ENCODE peak calls at places on chromosomes 11 and 22, in eight cellular contexts. One of them, this sample, is unnamed.
A peak's percentile ranks its signal among the peaks of the same experiment; 100 is the strongest.

GRCh38 chr22:23107487-23108323 is 34.1 kb downstream of the RSPH14 start:
- DNase-seq in mesenchymal stem cell: no peak
- DNase-seq in GM23338: no peak
- DNase-seq in neural progenitor cell: no peak
- DNase-seq in H9: no peak
- DNase-seq in mammary epithelial cell: no peak
- DNase-seq in fibroblast of lung: no peak
- DNase-seq in neuronal stem cell: no peak
- DNase-seq in this sample: no peak

GRCh38 chr11:7348432-7349298 is 97.0 kb downstream of the SYT9 start:
- DNase-seq in fibroblast of lung: no peak
- DNase-seq in H9: peak; percentile 37
- DNase-seq in GM23338: peak; percentile 18
- DNase-seq in neural progenitor cell: peak; percentile 38
- DNase-seq in mesenchymal stem cell: peak; percentile 5
- DNase-seq in mammary epithelial cell: peak; percentile 16
- DNase-seq in neuronal stem cell: no peak
- DNase-seq in this sample: no peak

GRCh38 chr11:119706887-119707286 is 22.1 kb downstream of the NECTIN1 start:
- DNase-seq in neuronal stem cell: no peak
- DNase-seq in GM23338: peak; percentile 57
- DNase-seq in mammary epithelial cell: no peak
- DNase-seq in mesenchymal stem cell: no peak
- DNase-seq in H9: no peak
- DNase-seq in fibroblast of lung: no peak
- DNase-seq in neural progenitor cell: peak; percentile 45
- DNase-seq in this sample: no peak

GRCh38 chr11:20669833-20670684 is 673 bp downstream of the NELL1 start:
- DNase-seq in GM23338: peak; percentile 41
- DNase-seq in neural progenitor cell: peak; percentile 34
- DNase-seq in H9: peak; percentile 38
- DNase-seq in mammary epithelial cell: no peak
- DNase-seq in neuronal stem cell: no peak
- DNase-seq in mesenchymal stem cell: no peak
- DNase-seq in fibroblast of lung: no peak
- DNase-seq in this sample: no peak

GRCh38 chr11:71556018-71556417 is 7.8 kb downstream of the KRTAP5-9 start:
- DNase-seq in neuronal stem cell: no peak
- DNase-seq in mesenchymal stem cell: no peak
- DNase-seq in H9: no peak
- DNase-seq in neural progenitor cell: no peak
- DNase-seq in mammary epithelial cell: no peak
- DNase-seq in GM23338: no peak
- DNase-seq in fibroblast of lung: no peak
- DNase-seq in this sample: no peak

GRCh38 chr11:121928597-121929580 is 187.1 kb downstream of the BLID start:
- DNase-seq in mammary epithelial cell: no peak
- DNase-seq in H9: peak; percentile 49
- DNase-seq in neuronal stem cell: peak; percentile 18
- DNase-seq in GM23338: peak; percentile 66
- DNase-seq in mesenchymal stem cell: no peak
- DNase-seq in fibroblast of lung: no peak
- DNase-seq in neural progenitor cell: peak; percentile 44
- DNase-seq in this sample: no peak

GRCh38 chr11:68977781-68978625 is 2.8 kb downstream of the MRGPRD start:
- DNase-seq in mammary epithelial cell: no peak
- DNase-seq in H9: peak; percentile 20
- DNase-seq in GM23338: no peak
- DNase-seq in neuronal stem cell: no peak
- DNase-seq in neural progenitor cell: no peak
- DNase-seq in mesenchymal stem cell: no peak
- DNase-seq in fibroblast of lung: no peak
- DNase-seq in this sample: no peak

GRCh38 chr11:36425593-36426206 is 84.4 kb downstream of the TRAF6 start:
- DNase-seq in H9: no peak
- DNase-seq in GM23338: no peak
- DNase-seq in neuronal stem cell: no peak
- DNase-seq in mammary epithelial cell: no peak
- DNase-seq in mesenchymal stem cell: no peak
- DNase-seq in fibroblast of lung: peak; percentile 71
- DNase-seq in neural progenitor cell: no peak
- DNase-seq in this sample: no peak

GRCh38 chr11:74070713-74071506 is 62.0 kb upstream of the UCP3 start:
- DNase-seq in mammary epithelial cell: no peak
- DNase-seq in H9: no peak
- DNase-seq in neuronal stem cell: no peak
- DNase-seq in mesenchymal stem cell: no peak
- DNase-seq in GM23338: no peak
- DNase-seq in neural progenitor cell: no peak
- DNase-seq in fibroblast of lung: peak; percentile 17
- DNase-seq in this sample: no peak

GRCh38 chr11:17585911-17586695 is 39.0 kb downstream of the OTOG start:
- DNase-seq in mesenchymal stem cell: no peak
- DNase-seq in H9: no peak
- DNase-seq in neuronal stem cell: no peak
- DNase-seq in neural progenitor cell: no peak
- DNase-seq in GM23338: no peak
- DNase-seq in mammary epithelial cell: no peak
- DNase-seq in fibroblast of lung: no peak
- DNase-seq in this sample: no peak

GRCh38 chr11:134604886-134605285 is 192.8 kb upstream of the B3GAT1 start:
- DNase-seq in neuronal stem cell: no peak
- DNase-seq in GM23338: no peak
- DNase-seq in neural progenitor cell: no peak
- DNase-seq in mesenchymal stem cell: no peak
- DNase-seq in fibroblast of lung: no peak
- DNase-seq in mammary epithelial cell: no peak
- DNase-seq in H9: peak; percentile 2
- DNase-seq in this sample: no peak

GRCh38 chr11:112961146-112961668 is at the start of gene NCAM1:
- DNase-seq in H9: peak; percentile 97
- DNase-seq in neuronal stem cell: peak; percentile 98
- DNase-seq in mammary epithelial cell: peak; percentile 61
- DNase-seq in fibroblast of lung: peak; percentile 84
- DNase-seq in GM23338: peak; percentile 98
- DNase-seq in neural progenitor cell: peak; percentile 97
- DNase-seq in mesenchymal stem cell: peak; percentile 90
- DNase-seq in this sample: peak; percentile 10

GRCh38 chr11:99446400-99446799 is 425.7 kb downstream of the CNTN5 start:
- DNase-seq in mammary epithelial cell: no peak
- DNase-seq in fibroblast of lung: no peak
- DNase-seq in neuronal stem cell: no peak
- DNase-seq in mesenchymal stem cell: no peak
- DNase-seq in H9: no peak
- DNase-seq in neural progenitor cell: no peak
- DNase-seq in GM23338: no peak
- DNase-seq in this sample: no peak

GRCh38 chr11:69514771-69515170 is 33.3 kb downstream of the LINC01488 start:
- DNase-seq in neuronal stem cell: no peak
- DNase-seq in mesenchymal stem cell: no peak
- DNase-seq in neural progenitor cell: no peak
- DNase-seq in fibroblast of lung: no peak
- DNase-seq in H9: no peak
- DNase-seq in GM23338: no peak
- DNase-seq in mammary epithelial cell: no peak
- DNase-seq in this sample: no peak

GRCh38 chr11:86497310-86497709 is 122.6 kb downstream of the CCDC81 start:
- DNase-seq in neuronal stem cell: no peak
- DNase-seq in GM23338: no peak
- DNase-seq in H9: no peak
- DNase-seq in neural progenitor cell: no peak
- DNase-seq in fibroblast of lung: peak; percentile 86
- DNase-seq in mesenchymal stem cell: no peak
- DNase-seq in mammary epithelial cell: peak; percentile 82
- DNase-seq in this sample: no peak

GRCh38 chr11:27754035-27755017 is 54.1 kb upstream of the BDNF start:
- DNase-seq in neural progenitor cell: no peak
- DNase-seq in mammary epithelial cell: no peak
- DNase-seq in fibroblast of lung: peak; percentile 96
- DNase-seq in GM23338: no peak
- DNase-seq in neuronal stem cell: no peak
- DNase-seq in mesenchymal stem cell: peak; percentile 71
- DNase-seq in H9: no peak
- DNase-seq in this sample: no peak

GRCh38 chr22:49382451-49382735 is 445.3 kb downstream of the BRD1 start:
- DNase-seq in H9: peak; percentile 25
- DNase-seq in fibroblast of lung: no peak
- DNase-seq in neural progenitor cell: no peak
- DNase-seq in mesenchymal stem cell: no peak
- DNase-seq in mammary epithelial cell: no peak
- DNase-seq in GM23338: no peak
- DNase-seq in neuronal stem cell: no peak
- DNase-seq in this sample: no peak

GRCh38 chr11:32892355-32893090 is at the start of gene QSER1:
- DNase-seq in fibroblast of lung: peak; percentile 53
- DNase-seq in neural progenitor cell: peak; percentile 88
- DNase-seq in mammary epithelial cell: peak; percentile 53
- DNase-seq in GM23338: peak; percentile 75
- DNase-seq in mesenchymal stem cell: peak; percentile 65
- DNase-seq in neuronal stem cell: peak; percentile 72
- DNase-seq in H9: peak; percentile 76
- DNase-seq in this sample: peak; percentile 81

GRCh38 chr22:35330258-35330861 is 30.7 kb downstream of the TOM1 start:
- DNase-seq in neural progenitor cell: no peak
- DNase-seq in fibroblast of lung: peak; percentile 60
- DNase-seq in mesenchymal stem cell: peak; percentile 94
- DNase-seq in H9: no peak
- DNase-seq in mammary epithelial cell: no peak
- DNase-seq in GM23338: no peak
- DNase-seq in neuronal stem cell: no peak
- DNase-seq in this sample: peak; percentile 54
- H2AFZ ChIP-seq in neural progenitor cell: no peak overlapping the region
- H2AFZ ChIP-seq in fibroblast of lung: peak overlapping the region; percentile 57
- H2AFZ ChIP-seq in mesenchymal stem cell: no peak overlapping the region
- H2AFZ ChIP-seq in H9: no peak overlapping the region
- H2AFZ ChIP-seq in mammary epithelial cell: no peak overlapping the region
- H2AFZ ChIP-seq in GM23338: no peak overlapping the region
- H2AFZ ChIP-seq in neuronal stem cell: no peak overlapping the region
- H2AFZ ChIP-seq in this sample: peak overlapping the region; percentile 27

GRCh38 chr11:61071208-61071681 is 31.0 kb upstream of the CD5 start:
- DNase-seq in H9: no peak
- DNase-seq in mesenchymal stem cell: no peak
- DNase-seq in neuronal stem cell: no peak
- DNase-seq in neural progenitor cell: no peak
- DNase-seq in fibroblast of lung: no peak
- DNase-seq in mammary epithelial cell: no peak
- DNase-seq in GM23338: no peak
- DNase-seq in this sample: peak; percentile 72
- H2AFZ ChIP-seq in H9: no peak overlapping the region
- H2AFZ ChIP-seq in mesenchymal stem cell: no peak overlapping the region
- H2AFZ ChIP-seq in neuronal stem cell: peak overlapping the region; percentile 71
- H2AFZ ChIP-seq in neural progenitor cell: no peak overlapping the region
- H2AFZ ChIP-seq in fibroblast of lung: no peak overlapping the region
- H2AFZ ChIP-seq in mammary epithelial cell: no peak overlapping the region
- H2AFZ ChIP-seq in GM23338: no peak overlapping the region
- H2AFZ ChIP-seq in this sample: peak overlapping the region; percentile 80

GRCh38 chr22:27237342-27237741 is 564.2 kb downstream of the MN1 start:
- DNase-seq in fibroblast of lung: no peak
- DNase-seq in H9: no peak
- DNase-seq in mammary epithelial cell: no peak
- DNase-seq in neural progenitor cell: no peak
- DNase-seq in GM23338: no peak
- DNase-seq in mesenchymal stem cell: no peak
- DNase-seq in neuronal stem cell: no peak
- DNase-seq in this sample: no peak

GRCh38 chr22:27238935-27239510 is 562.5 kb downstream of the MN1 start:
- DNase-seq in H9: no peak
- DNase-seq in fibroblast of lung: peak; percentile 100
- DNase-seq in neural progenitor cell: no peak
- DNase-seq in neuronal stem cell: no peak
- DNase-seq in mammary epithelial cell: peak; percentile 87
- DNase-seq in GM23338: no peak
- DNase-seq in mesenchymal stem cell: peak; percentile 94
- DNase-seq in this sample: no peak

GRCh38 chr22:27240298-27240885 is 561.2 kb downstream of the MN1 start:
- DNase-seq in GM23338: no peak
- DNase-seq in fibroblast of lung: peak; percentile 36
- DNase-seq in neuronal stem cell: no peak
- DNase-seq in mammary epithelial cell: no peak
- DNase-seq in neural progenitor cell: no peak
- DNase-seq in H9: no peak
- DNase-seq in mesenchymal stem cell: peak; percentile 52
- DNase-seq in this sample: no peak

GRCh38 chr22:27241430-27242110 is 560.0 kb downstream of the MN1 start:
- DNase-seq in mesenchymal stem cell: peak; percentile 43
- DNase-seq in neural progenitor cell: no peak
- DNase-seq in fibroblast of lung: peak; percentile 59
- DNase-seq in H9: no peak
- DNase-seq in neuronal stem cell: no peak
- DNase-seq in mammary epithelial cell: no peak
- DNase-seq in GM23338: no peak
- DNase-seq in this sample: no peak

DNA sequence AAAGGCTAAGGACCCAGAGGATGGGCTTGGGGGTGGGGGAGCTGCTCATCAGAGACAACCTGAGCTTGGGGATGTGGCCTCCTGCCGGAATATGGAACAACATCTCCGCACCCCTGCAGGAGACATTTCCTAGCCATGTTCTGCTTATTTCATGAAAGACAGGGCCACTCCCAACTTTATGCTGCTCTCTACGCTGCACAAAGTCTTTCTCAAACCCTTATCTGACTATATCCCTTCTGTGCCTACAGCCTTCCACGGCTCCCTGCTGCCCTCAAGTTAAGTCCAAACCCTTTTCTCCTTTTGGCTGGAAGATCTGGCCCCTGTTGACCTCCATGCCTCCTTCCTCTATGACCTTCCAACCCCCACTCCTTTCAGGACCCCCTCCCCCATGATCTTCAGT is 562.0 kb downstream of the MN1 start:
- DNase-seq in GM23338: no peak
- DNase-seq in mammary epithelial cell: no peak
- DNase-seq in neuronal stem cell: no peak
- DNase-seq in mesenchymal stem cell: no peak
- DNase-seq in neural progenitor cell: no peak
- DNase-seq in fibroblast of lung: no peak
- DNase-seq in H9: no peak
- DNase-seq in this sample: no peak
- H2AFZ ChIP-seq in GM23338: no peak overlapping the region
- H2AFZ ChIP-seq in mammary epithelial cell: no peak overlapping the region
- H2AFZ ChIP-seq in neuronal stem cell: peak overlapping the region; percentile 19
- H2AFZ ChIP-seq in mesenchymal stem cell: no peak overlapping the region
- H2AFZ ChIP-seq in neural progenitor cell: no peak overlapping the region
- H2AFZ ChIP-seq in fibroblast of lung: no peak overlapping the region
- H2AFZ ChIP-seq in H9: no peak overlapping the region
- H2AFZ ChIP-seq in this sample: no peak overlapping the region

DNA sequence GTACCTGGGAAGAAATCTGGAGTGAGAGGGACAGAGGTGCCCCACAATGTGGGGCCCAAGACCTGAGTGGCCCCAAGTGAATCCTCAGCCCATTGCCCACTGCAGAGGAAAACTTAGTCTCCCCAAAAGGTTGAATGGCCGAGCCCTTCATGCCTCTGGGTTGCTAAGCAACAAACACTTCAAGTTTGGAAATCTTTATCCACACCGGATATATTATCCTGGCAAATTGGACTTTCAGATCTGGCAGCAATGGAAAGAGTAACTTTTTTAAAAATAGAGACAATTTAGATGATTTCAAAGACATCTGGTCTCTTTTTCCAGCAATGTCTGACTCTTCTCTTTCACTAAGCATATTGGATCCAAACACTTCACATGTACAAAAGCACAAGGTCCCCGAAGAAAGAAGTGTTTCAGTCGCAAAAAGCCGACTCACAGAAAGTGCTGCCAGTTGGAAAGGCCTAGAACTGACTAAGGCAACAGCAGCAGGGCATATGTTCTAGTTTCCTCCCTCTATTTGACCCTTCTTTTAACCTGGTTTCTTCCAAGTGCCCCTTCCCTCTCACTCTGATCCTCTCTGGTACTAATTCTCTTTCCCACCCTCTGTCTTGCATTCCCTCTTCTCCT is 505.2 kb downstream of the SOX6 start:
- DNase-seq in mammary epithelial cell: no peak
- DNase-seq in mesenchymal stem cell: no peak
- DNase-seq in neural progenitor cell: no peak
- DNase-seq in fibroblast of lung: no peak
- DNase-seq in neuronal stem cell: no peak
- DNase-seq in H9: no peak
- DNase-seq in GM23338: no peak
- DNase-seq in this sample: no peak
- H2AFZ ChIP-seq in mammary epithelial cell: no peak overlapping the region
- H2AFZ ChIP-seq in mesenchymal stem cell: no peak overlapping the region
- H2AFZ ChIP-seq in neural progenitor cell: peak overlapping the region; percentile 92
- H2AFZ ChIP-seq in fibroblast of lung: peak overlapping the region; percentile 19
- H2AFZ ChIP-seq in neuronal stem cell: peak overlapping the region; percentile 38
- H2AFZ ChIP-seq in H9: no peak overlapping the region
- H2AFZ ChIP-seq in GM23338: peak overlapping the region; percentile 14
- H2AFZ ChIP-seq in this sample: no peak overlapping the region